ENCODE peak calls at places on chromosomes 6 and 20, in nine cellular contexts. S is HepG2, B is body of pancreas, N is A549, H is GM12892, J is Peyer's patch, Y is prostate gland, G is testis, K is breast epithelium. M is an unnamed sample.

GRCh38 chr6:44675449-44675848 is 287.9 kb downstream of the CDC5L start:
- DNase-seq in G (no peak), H (no peak), N (no peak), B (no peak), J (no peak), Y (peak), S (no peak), K (no peak), M (no peak)

GRCh38 chr6:131776986-131777385 is 30.8 kb upstream of the ENPP1 start:
- DNase-seq in G (no peak), S (peak), H (no peak), Y (no peak), B (no peak), N (no peak), J (peak), K (no peak), M (no peak)

GRCh38 chr20:47380481-47380880 is 24.0 kb upstream of the ZMYND8 start:
- DNase-seq in H (no peak), B (peak), S (no peak), G (no peak), N (no peak), Y (no peak), J (no peak), K (no peak), M (no peak)

GRCh38 chr6:134449004-134449403 is 131.1 kb upstream of the SGK1 start:
- DNase-seq in H (no peak), Y (no peak), J (no peak), B (no peak), G (no peak), S (no peak), K (no peak), N (no peak), M (no peak)

GRCh38 chr20:8094415-8094818 is 37.6 kb upstream of the PLCB1 start:
- DNase-seq in H (no peak), N (no peak), B (peak), S (no peak), Y (peak), K (peak), G (peak), J (peak), M (peak)

GRCh38 chr6:73739097-73739496 is 43.1 kb downstream of the CD109 start:
- DNase-seq in G (no peak), H (no peak), K (no peak), S (peak), Y (no peak), J (no peak), N (peak), B (peak), M (no peak)

GRCh38 chr6:4553387-4553786 is 222.8 kb upstream of the CDYL start:
- DNase-seq in Y (no peak), S (no peak), J (no peak), G (no peak), H (no peak), N (no peak), B (no peak), K (no peak), M (peak)

GRCh38 chr6:83057705-83058321 is 7.8 kb downstream of the UBE3D start:
- DNase-seq in G (peak), K (no peak), B (peak), J (peak), Y (peak), N (peak), H (no peak), S (peak), M (no peak)

GRCh38 chr6:159279790-159280277 is 110.6 kb downstream of the FNDC1 start:
- DNase-seq in H (no peak), B (no peak), J (no peak), N (no peak), K (no peak), Y (no peak), S (no peak), G (no peak), M (no peak)

GRCh38 chr6:158367824-158368223 is 55.6 kb downstream of the TULP4 start:
- DNase-seq in K (no peak), B (no peak), Y (no peak), H (no peak), G (no peak), S (no peak), J (no peak), N (no peak), M (no peak)

GRCh38 chr6:14074723-14075503 is 42.7 kb upstream of the CD83 start:
- DNase-seq in B (peak), K (no peak), G (peak), Y (no peak), S (no peak), N (no peak), J (no peak), H (no peak), M (no peak)

GRCh38 chr20:44622501-44623270 is 28.8 kb downstream of the ADA start:
- DNase-seq in B (no peak), K (no peak), G (no peak), N (no peak), S (no peak), H (no peak), Y (no peak), J (no peak), M (no peak)

GRCh38 chr6:4169028-4169789 is 33.8 kb upstream of the ECI2 start:
- DNase-seq in J (no peak), Y (no peak), N (no peak), H (no peak), K (no peak), B (no peak), G (no peak), S (no peak), M (peak)

GRCh38 chr6:35312763-35313125 is 15.1 kb downstream of the DEF6 start:
- DNase-seq in J (no peak), B (no peak), S (no peak), N (no peak), H (no peak), K (no peak), Y (no peak), G (no peak), M (no peak)

GRCh38 chr20:13788167-13788834 is 3.5 kb downstream of the NDUFAF5 start:
- DNase-seq in Y (peak), H (peak), S (peak), N (peak), G (peak), J (peak), K (no peak), B (peak), M (no peak)

GRCh38 chr6:131059486-131059885 is 3.6 kb downstream of the EPB41L2 start:
- DNase-seq in G (no peak), J (no peak), Y (no peak), B (no peak), K (no peak), N (peak), H (no peak), S (no peak), M (no peak)

GRCh38 chr6:43771858-43772570 is 2.0 kb downstream of the VEGFA start:
- DNase-seq in B (peak), Y (peak), K (peak), J (peak), S (peak), N (peak), H (peak), G (peak), M (no peak)

GRCh38 chr20:4563534-4563933 is 158.2 kb upstream of the PRND start:
- DNase-seq in B (peak), H (no peak), J (no peak), S (peak), Y (no peak), N (no peak), K (no peak), G (peak), M (peak)

GRCh38 chr6:4644962-4645361 is 131.2 kb upstream of the CDYL start:
- DNase-seq in N (no peak), J (no peak), B (no peak), G (no peak), K (no peak), H (no peak), S (no peak), Y (peak), M (peak)

GRCh38 chr6:51028271-51028670 is 209.6 kb downstream of the TFAP2B start:
- DNase-seq in G (no peak), K (no peak), J (no peak), N (no peak), S (peak), Y (no peak), B (no peak), H (no peak), M (no peak)

GRCh38 chr20:8454137-8454712 is 322.2 kb downstream of the PLCB1 start:
- DNase-seq in J (no peak), Y (no peak), N (peak), G (peak), K (no peak), B (peak), H (no peak), S (peak), M (no peak)

GRCh38 chr6:137013738-137014602 is 30.8 kb downstream of the IL20RA start:
- DNase-seq in J (no peak), S (peak), Y (no peak), K (no peak), G (peak), N (peak), H (no peak), B (peak), M (no peak)

GRCh38 chr6:56795852-56796532 is 153.3 kb upstream of the DST start:
- DNase-seq in Y (no peak), N (peak), G (no peak), B (no peak), H (no peak), K (no peak), S (no peak), J (no peak), M (no peak)

GRCh38 chr6:46419576-46420002 is 71.7 kb downstream of the RCAN2 start:
- DNase-seq in S (peak), J (peak), B (peak), K (no peak), G (peak), Y (peak), N (peak), H (no peak), M (no peak)

GRCh38 chr6:106667022-106667402 is 37.6 kb downstream of the QRSL1 start:
- DNase-seq in S (no peak), Y (no peak), N (no peak), J (no peak), K (no peak), B (no peak), G (no peak), H (no peak), M (no peak)

GRCh38 chr20:25397827-25398226 is 7.2 kb upstream of the ABHD12 start:
- DNase-seq in Y (no peak), J (peak), S (no peak), N (no peak), G (no peak), H (no peak), K (no peak), B (no peak), M (no peak)

GRCh38 chr6:95431637-95432228 is 145.6 kb upstream of the MANEA start:
- DNase-seq in J (peak), H (no peak), N (peak), K (no peak), S (peak), Y (peak), B (peak), G (peak), M (no peak)

GRCh38 chr6:13071946-13072345 is 256.4 kb downstream of the TBC1D7 start:
- DNase-seq in G (no peak), B (no peak), H (no peak), K (no peak), J (no peak), N (no peak), Y (no peak), S (no peak), M (peak)

GRCh38 chr20:46195264-46196038 is 77.3 kb downstream of the CD40 start:
- DNase-seq in K (no peak), B (no peak), G (no peak), S (no peak), N (no peak), H (no peak), J (no peak), Y (no peak), M (no peak)

GRCh38 chr20:33650753-33651561 is 11.2 kb upstream of the C20orf144 start:
- DNase-seq in K (peak), H (no peak), N (no peak), G (no peak), S (no peak), B (peak), Y (peak), J (no peak), M (no peak)

DNA sequence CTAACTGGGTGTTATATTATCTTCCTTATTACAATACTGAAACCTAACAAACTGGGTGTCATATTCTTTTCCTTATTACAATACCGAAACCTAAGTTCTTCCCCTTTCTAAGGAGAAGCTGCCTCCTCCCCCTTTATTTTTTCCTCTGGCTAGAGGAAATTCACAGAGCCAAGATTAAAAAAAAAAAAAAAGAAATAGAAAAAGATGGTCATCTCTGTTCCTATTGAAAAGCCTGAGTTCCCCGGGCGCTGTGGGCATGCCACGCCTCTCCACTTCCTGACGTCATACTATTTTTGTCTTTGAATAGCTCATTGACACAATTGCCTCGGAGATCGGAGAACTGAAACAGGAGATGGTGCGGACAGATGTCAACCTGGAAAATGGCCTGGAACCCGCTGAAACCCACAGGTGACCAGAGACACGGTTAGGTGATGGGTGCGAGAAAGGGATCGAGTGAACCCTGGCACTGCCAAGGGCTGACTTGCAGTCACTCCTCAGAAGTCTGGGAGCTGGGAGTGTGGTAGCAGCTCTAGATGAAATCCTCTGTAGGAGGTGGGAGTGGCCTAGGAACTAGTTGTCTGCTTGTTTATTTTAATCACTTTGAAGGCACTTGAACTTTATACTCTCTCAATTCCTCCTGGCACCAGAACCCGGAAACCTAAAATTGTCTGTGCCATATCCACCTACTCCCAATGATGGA is 82.2 kb upstream of the NAA20 start:
- DNase-seq in B (peak), H (no peak), N (peak), G (peak), J (peak), K (peak), Y (peak), S (no peak), M (no peak)
- TF ChIP-seq POLR2A in B (peak), H (no peak), N (no peak), G (no peak), J (peak), K (no peak), Y (peak), S (no peak), M (no peak)

GRCh38 chr6:36592221-36592655 is 1.9 kb upstream of the SRSF3 start:
- DNase-seq in H (no peak), J (peak), S (no peak), K (no peak), Y (no peak), G (no peak), N (no peak), B (no peak), M (no peak)

GRCh38 chr6:36595168-36595818 is 1.1 kb downstream of the SRSF3 start:
- DNase-seq in J (peak), Y (peak), N (no peak), B (peak), S (peak), G (peak), K (no peak), H (no peak), M (no peak)

GRCh38 chr6:36594816-36595167 is 630 bp downstream of the SRSF3 start:
- DNase-seq in N (no peak), B (no peak), G (peak), H (no peak), K (no peak), S (no peak), Y (no peak), J (peak), M (no peak)

GRCh38 chr6:36596359-36596758 is 2.2 kb downstream of the SRSF3 start:
- DNase-seq in B (no peak), Y (no peak), J (peak), S (no peak), N (no peak), K (no peak), G (peak), H (no peak), M (no peak)

DNA sequence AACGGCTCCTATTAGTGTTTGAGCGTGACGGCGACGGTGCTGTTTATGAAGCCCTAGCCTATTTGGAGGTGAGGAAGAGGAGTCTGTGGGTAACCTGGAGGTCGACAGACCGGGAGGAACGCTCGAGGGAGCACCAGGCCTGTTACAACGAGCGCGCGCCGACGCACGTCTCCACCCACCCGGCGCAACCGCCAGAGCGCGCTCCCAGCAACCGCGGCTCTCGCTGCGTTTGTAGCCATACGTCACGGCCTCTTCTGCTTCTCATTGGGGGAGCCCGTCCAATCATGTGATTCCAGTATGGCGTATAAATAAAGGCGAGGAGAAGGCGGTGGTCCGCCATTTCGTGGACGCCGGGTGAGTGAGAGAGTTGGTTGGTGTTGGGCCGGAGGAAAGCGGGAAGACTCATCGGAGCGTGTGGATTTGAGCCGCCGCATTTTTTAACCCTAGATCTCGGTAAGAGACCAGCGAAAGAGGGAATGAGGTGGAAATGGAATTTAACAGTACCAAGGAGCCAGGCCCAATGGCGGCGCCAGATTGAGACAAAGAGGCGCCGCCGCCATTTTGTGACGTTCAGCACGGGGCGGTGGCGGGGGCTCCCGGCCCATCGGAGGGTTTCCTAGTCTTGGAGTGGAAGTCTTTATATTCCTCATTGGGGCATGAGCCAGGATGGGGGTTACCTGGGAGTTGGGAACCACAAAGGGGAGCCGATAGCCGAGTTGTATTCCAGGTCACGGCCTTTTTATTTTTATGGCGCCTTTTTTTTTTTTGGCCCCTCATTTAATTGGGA is at the start of gene SRSF3:
- DNase-seq in H (peak), J (peak), G (peak), N (peak), B (peak), S (peak), Y (peak), K (peak), M (peak)
- TF ChIP-seq POLR2A in H (peak), J (peak), G (peak), N (peak), B (peak), S (peak), Y (peak), K (peak), M (peak)

DNA sequence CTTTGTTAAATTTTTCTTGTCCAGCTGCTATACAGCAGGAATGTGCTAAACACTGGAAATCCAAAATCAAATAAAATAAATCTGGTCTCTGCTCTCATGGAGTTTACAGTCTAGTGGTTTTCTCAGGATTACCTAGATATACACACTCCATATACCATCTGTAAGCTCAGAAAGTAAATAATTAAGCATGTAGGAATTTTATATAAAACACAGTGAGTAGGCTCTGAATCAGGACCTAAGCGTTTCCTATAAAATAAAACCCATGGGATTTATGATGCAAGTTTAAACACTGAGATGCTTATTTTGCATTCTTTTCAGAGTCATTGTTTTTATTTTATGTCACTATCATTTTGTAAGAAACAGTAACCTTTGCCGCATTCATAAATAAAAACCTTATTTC is 29.7 kb upstream of the UFL1 start:
- DNase-seq in J (no peak), K (no peak), B (no peak), N (no peak), Y (no peak), H (no peak), G (no peak), S (no peak), M (no peak)
- TF ChIP-seq POLR2A in J (no peak), K (no peak), B (no peak), N (no peak), Y (no peak), H (no peak), G (no peak), S (no peak), M (no peak)

GRCh38 chr6:111601875-111602274 is 3.8 kb downstream of the TRAF3IP2 start:
- DNase-seq in B (peak), S (no peak), G (peak), J (peak), K (no peak), N (no peak), Y (peak), H (no peak), M (no peak)
- TF ChIP-seq POLR2A in B (peak), S (no peak), G (no peak), J (peak), K (no peak), N (no peak), Y (no peak), H (no peak), M (peak)